ENCODE peak calls at places on chromosomes 4 and X, in six cellular contexts. One of them, this sample, is unnamed.

GRCh38 chr4:158181906-158182305 is 9.1 kb upstream of the GASK1B start:
- DNase-seq in naive thymus-derived CD4-positive, alpha-beta T cell: no peak
- DNase-seq in GM23248: no peak
- DNase-seq in body of pancreas: no peak
- DNase-seq in fibroblast of pulmonary artery: no peak
- DNase-seq in cardiac fibroblast: no peak
- DNase-seq in this sample: no peak

GRCh38 chrX:102339312-102340298 is 92.6 kb downstream of the NXF2 start:
- DNase-seq in body of pancreas: no peak
- DNase-seq in naive thymus-derived CD4-positive, alpha-beta T cell: no peak
- DNase-seq in fibroblast of pulmonary artery: no peak
- DNase-seq in GM23248: peak; percentile 4
- DNase-seq in cardiac fibroblast: no peak
- DNase-seq in this sample: no peak

GRCh38 chrX:153603131-153603656 is 4.3 kb upstream of the CCNQ start:
- DNase-seq in naive thymus-derived CD4-positive, alpha-beta T cell: no peak
- DNase-seq in fibroblast of pulmonary artery: no peak
- DNase-seq in body of pancreas: no peak
- DNase-seq in GM23248: no peak
- DNase-seq in cardiac fibroblast: no peak
- DNase-seq in this sample: no peak

GRCh38 chr4:134201216-134202098 is at the start of gene PABPC4L:
- DNase-seq in GM23248: peak; percentile 38
- DNase-seq in naive thymus-derived CD4-positive, alpha-beta T cell: no peak
- DNase-seq in fibroblast of pulmonary artery: peak; percentile 75
- DNase-seq in body of pancreas: peak; percentile 22
- DNase-seq in cardiac fibroblast: peak; percentile 20
- DNase-seq in this sample: peak; percentile 64

GRCh38 chr4:181181331-181181730 is 1061.9 kb upstream of the TENM3 start:
- DNase-seq in body of pancreas: no peak
- DNase-seq in fibroblast of pulmonary artery: no peak
- DNase-seq in cardiac fibroblast: no peak
- DNase-seq in GM23248: peak; percentile 0
- DNase-seq in naive thymus-derived CD4-positive, alpha-beta T cell: no peak
- DNase-seq in this sample: no peak

GRCh38 chr4:37279121-37279520 is 34.6 kb downstream of the NWD2 start:
- DNase-seq in cardiac fibroblast: no peak
- DNase-seq in body of pancreas: no peak
- DNase-seq in naive thymus-derived CD4-positive, alpha-beta T cell: no peak
- DNase-seq in fibroblast of pulmonary artery: no peak
- DNase-seq in GM23248: no peak
- DNase-seq in this sample: no peak

GRCh38 chrX:52509916-52510315 is 6.9 kb downstream of the XAGE1B start:
- DNase-seq in body of pancreas: no peak
- DNase-seq in cardiac fibroblast: no peak
- DNase-seq in GM23248: no peak
- DNase-seq in naive thymus-derived CD4-positive, alpha-beta T cell: no peak
- DNase-seq in fibroblast of pulmonary artery: no peak
- DNase-seq in this sample: no peak

GRCh38 chr4:125704726-125705125 is 390.0 kb downstream of the FAT4 start:
- DNase-seq in cardiac fibroblast: peak; percentile 80
- DNase-seq in body of pancreas: no peak
- DNase-seq in GM23248: peak; percentile 37
- DNase-seq in naive thymus-derived CD4-positive, alpha-beta T cell: no peak
- DNase-seq in fibroblast of pulmonary artery: peak; percentile 41
- DNase-seq in this sample: peak; percentile 29

GRCh38 chr4:142194905-142195304 is 558.5 kb downstream of the IL15 start:
- DNase-seq in GM23248: peak; percentile 59
- DNase-seq in body of pancreas: no peak
- DNase-seq in fibroblast of pulmonary artery: no peak
- DNase-seq in naive thymus-derived CD4-positive, alpha-beta T cell: no peak
- DNase-seq in cardiac fibroblast: peak; percentile 44
- DNase-seq in this sample: peak; percentile 32

GRCh38 chrX:116289592-116289991 is 119.0 kb downstream of the AGTR2 start:
- DNase-seq in cardiac fibroblast: no peak
- DNase-seq in naive thymus-derived CD4-positive, alpha-beta T cell: no peak
- DNase-seq in fibroblast of pulmonary artery: no peak
- DNase-seq in body of pancreas: no peak
- DNase-seq in GM23248: no peak
- DNase-seq in this sample: no peak

GRCh38 chr4:150664935-150665334 is 83.0 kb downstream of the MAB21L2 start:
- DNase-seq in fibroblast of pulmonary artery: peak; percentile 56
- DNase-seq in body of pancreas: no peak
- DNase-seq in naive thymus-derived CD4-positive, alpha-beta T cell: no peak
- DNase-seq in GM23248: peak; percentile 14
- DNase-seq in cardiac fibroblast: peak; percentile 66
- DNase-seq in this sample: no peak

GRCh38 chr4:185640809-185641675 is 105.7 kb upstream of the PDLIM3 start:
- DNase-seq in body of pancreas: peak; percentile 36
- DNase-seq in GM23248: peak; percentile 86
- DNase-seq in naive thymus-derived CD4-positive, alpha-beta T cell: peak; percentile 2
- DNase-seq in fibroblast of pulmonary artery: peak; percentile 91
- DNase-seq in cardiac fibroblast: peak; percentile 89
- DNase-seq in this sample: peak; percentile 80

GRCh38 chr4:107548211-107548905 is 171.7 kb downstream of the PAPSS1 start:
- DNase-seq in cardiac fibroblast: peak; percentile 34
- DNase-seq in naive thymus-derived CD4-positive, alpha-beta T cell: no peak
- DNase-seq in GM23248: no peak
- DNase-seq in body of pancreas: no peak
- DNase-seq in fibroblast of pulmonary artery: peak; percentile 64
- DNase-seq in this sample: no peak

GRCh38 chr4:22595684-22596083 is 79.8 kb upstream of the ADGRA3 start:
- DNase-seq in GM23248: no peak
- DNase-seq in body of pancreas: no peak
- DNase-seq in cardiac fibroblast: no peak
- DNase-seq in naive thymus-derived CD4-positive, alpha-beta T cell: no peak
- DNase-seq in fibroblast of pulmonary artery: peak; percentile 1
- DNase-seq in this sample: no peak

GRCh38 chrX:30822068-30822671 is 66.9 kb downstream of the TAB3 start:
- DNase-seq in body of pancreas: no peak
- DNase-seq in GM23248: peak; percentile 4
- DNase-seq in fibroblast of pulmonary artery: peak; percentile 9
- DNase-seq in naive thymus-derived CD4-positive, alpha-beta T cell: no peak
- DNase-seq in cardiac fibroblast: peak; percentile 15
- DNase-seq in this sample: no peak

GRCh38 chrX:123797543-123798447 is 62.1 kb upstream of the XIAP start:
- DNase-seq in naive thymus-derived CD4-positive, alpha-beta T cell: no peak
- DNase-seq in fibroblast of pulmonary artery: no peak
- DNase-seq in body of pancreas: no peak
- DNase-seq in GM23248: no peak
- DNase-seq in cardiac fibroblast: peak; percentile 11
- DNase-seq in this sample: no peak

GRCh38 chr4:3107271-3108185 is 33.0 kb downstream of the HTT start:
- DNase-seq in naive thymus-derived CD4-positive, alpha-beta T cell: no peak
- DNase-seq in fibroblast of pulmonary artery: peak; percentile 18
- DNase-seq in GM23248: peak; percentile 49
- DNase-seq in body of pancreas: peak; percentile 35
- DNase-seq in cardiac fibroblast: peak; percentile 51
- DNase-seq in this sample: no peak

DNA sequence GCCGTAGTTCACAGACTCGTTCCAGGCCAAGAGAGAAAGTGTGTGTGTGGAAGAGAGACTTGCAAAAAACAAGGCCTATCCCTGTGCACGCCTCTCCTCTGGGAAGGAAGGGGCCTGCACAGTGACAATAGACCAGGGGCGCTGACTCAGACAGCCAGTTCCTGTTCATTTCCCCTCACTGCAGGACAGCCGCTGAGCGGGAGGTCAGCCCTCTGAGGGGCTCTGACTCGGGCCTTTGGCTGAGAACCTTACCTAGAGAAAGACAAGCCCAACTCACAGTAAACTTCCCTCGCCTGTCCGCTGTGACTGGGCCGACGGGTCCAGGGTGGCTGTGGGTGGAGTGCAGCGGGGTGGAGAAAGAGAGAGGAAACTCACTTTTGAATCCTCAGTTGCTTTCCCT is 52.1 kb downstream of the RTL5 start:
- DNase-seq in naive thymus-derived CD4-positive, alpha-beta T cell: no peak
- DNase-seq in fibroblast of pulmonary artery: peak; percentile 44
- DNase-seq in body of pancreas: peak; percentile 15
- DNase-seq in cardiac fibroblast: peak; percentile 14
- DNase-seq in GM23248: no peak
- DNase-seq in this sample: no peak
- H3K4me3 ChIP-seq in naive thymus-derived CD4-positive, alpha-beta T cell: no peak overlapping the region
- H3K4me3 ChIP-seq in fibroblast of pulmonary artery: no peak overlapping the region
- H3K4me3 ChIP-seq in body of pancreas: no peak overlapping the region
- H3K4me3 ChIP-seq in cardiac fibroblast: no peak overlapping the region
- H3K4me3 ChIP-seq in GM23248: no peak overlapping the region
- H3K4me3 ChIP-seq in this sample: no peak overlapping the region

GRCh38 chrX:329291-329910 is 10.8 kb upstream of the GTPBP6 start:
- DNase-seq in naive thymus-derived CD4-positive, alpha-beta T cell: no peak
- DNase-seq in fibroblast of pulmonary artery: no peak
- DNase-seq in body of pancreas: no peak
- DNase-seq in GM23248: no peak
- DNase-seq in cardiac fibroblast: no peak
- DNase-seq in this sample: no peak

GRCh38 chrX:331772-332495 is 13.3 kb upstream of the GTPBP6 start:
- DNase-seq in GM23248: no peak
- DNase-seq in body of pancreas: no peak
- DNase-seq in naive thymus-derived CD4-positive, alpha-beta T cell: no peak
- DNase-seq in cardiac fibroblast: no peak
- DNase-seq in fibroblast of pulmonary artery: no peak
- DNase-seq in this sample: no peak

GRCh38 chrX:331145-331771 is 12.7 kb upstream of the GTPBP6 start:
- DNase-seq in GM23248: peak; percentile 78
- DNase-seq in naive thymus-derived CD4-positive, alpha-beta T cell: peak; percentile 20
- DNase-seq in body of pancreas: no peak
- DNase-seq in cardiac fibroblast: peak; percentile 60
- DNase-seq in fibroblast of pulmonary artery: peak; percentile 38
- DNase-seq in this sample: no peak

GRCh38 chrX:332496-332860 is 13.9 kb upstream of the GTPBP6 start:
- DNase-seq in fibroblast of pulmonary artery: no peak
- DNase-seq in body of pancreas: no peak
- DNase-seq in cardiac fibroblast: no peak
- DNase-seq in GM23248: no peak
- DNase-seq in naive thymus-derived CD4-positive, alpha-beta T cell: no peak
- DNase-seq in this sample: no peak

DNA sequence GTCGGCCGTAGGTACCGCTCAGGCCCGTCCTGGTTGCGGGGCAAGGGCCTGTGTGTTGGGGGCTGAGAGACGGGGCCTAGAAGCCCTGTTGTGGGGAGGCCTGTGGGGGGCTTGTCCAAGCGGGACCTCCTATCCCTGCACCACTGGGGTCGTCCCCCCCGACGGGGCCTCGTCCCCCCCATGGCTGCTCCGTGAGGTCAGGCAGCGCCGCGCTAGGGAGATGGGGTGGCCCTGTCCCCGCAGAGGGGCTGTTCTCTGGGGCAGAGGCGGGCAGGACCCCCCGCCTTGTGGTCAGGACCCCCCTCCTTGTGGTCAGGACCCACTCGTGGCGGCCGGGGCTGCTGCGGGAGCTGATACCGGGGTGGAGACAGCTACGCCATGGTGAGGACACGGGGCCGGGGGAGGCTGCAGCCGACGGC is 12.1 kb upstream of the GTPBP6 start:
- DNase-seq in naive thymus-derived CD4-positive, alpha-beta T cell: no peak
- DNase-seq in fibroblast of pulmonary artery: no peak
- DNase-seq in body of pancreas: no peak
- DNase-seq in GM23248: no peak
- DNase-seq in cardiac fibroblast: no peak
- DNase-seq in this sample: no peak
- H3K4me3 ChIP-seq in naive thymus-derived CD4-positive, alpha-beta T cell: peak overlapping the region; percentile 39
- H3K4me3 ChIP-seq in fibroblast of pulmonary artery: no peak overlapping the region
- H3K4me3 ChIP-seq in body of pancreas: no peak overlapping the region
- H3K4me3 ChIP-seq in GM23248: no peak overlapping the region
- H3K4me3 ChIP-seq in cardiac fibroblast: no peak overlapping the region
- H3K4me3 ChIP-seq in this sample: no peak overlapping the region

DNA sequence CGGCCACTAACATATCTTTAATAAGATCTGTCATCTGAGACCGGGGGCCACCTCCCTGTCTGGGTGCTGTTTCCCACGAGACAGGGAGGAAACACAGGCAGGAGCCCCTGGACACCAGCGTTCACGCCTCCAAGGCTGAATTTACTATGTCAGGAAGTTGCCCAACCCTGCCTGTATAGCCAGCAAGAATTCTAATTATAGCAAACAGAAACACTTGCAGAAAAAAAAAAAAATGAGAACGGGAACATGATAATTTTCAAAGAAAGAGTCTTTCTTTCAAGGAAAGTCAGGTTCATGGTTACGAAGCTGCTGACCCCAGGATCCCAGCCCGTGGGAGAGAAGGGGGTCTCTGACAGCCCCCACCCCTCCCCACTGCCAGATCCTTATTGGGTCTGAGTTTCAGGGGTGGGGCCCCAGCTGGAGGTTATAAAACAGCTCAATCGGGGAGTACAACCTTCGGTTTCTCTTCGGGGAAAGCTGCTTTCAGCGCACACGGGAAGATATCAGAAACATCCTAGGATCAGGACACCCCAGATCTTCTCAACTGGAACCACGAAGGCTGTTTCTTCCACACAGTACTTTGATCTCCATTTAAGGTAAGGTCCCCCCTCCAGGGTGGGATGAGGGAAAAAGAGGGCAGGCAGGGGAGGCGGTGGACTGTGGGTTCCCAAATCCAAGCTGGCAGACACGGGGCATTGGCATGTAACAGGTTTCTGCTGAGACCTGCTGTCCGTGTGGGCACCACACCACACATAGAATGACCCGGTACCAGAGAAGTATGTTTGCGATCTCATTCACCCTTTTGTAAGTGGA is at the start of gene IL3RA:
- DNase-seq in GM23248: peak; percentile 23
- DNase-seq in cardiac fibroblast: peak; percentile 40
- DNase-seq in body of pancreas: peak; percentile 74
- DNase-seq in fibroblast of pulmonary artery: peak; percentile 29
- DNase-seq in naive thymus-derived CD4-positive, alpha-beta T cell: peak; percentile 7
- DNase-seq in this sample: no peak
- H3K4me3 ChIP-seq in GM23248: peak within 1 kb of the TSS; percentile 43
- H3K4me3 ChIP-seq in cardiac fibroblast: peak within 1 kb of the TSS; percentile 21
- H3K4me3 ChIP-seq in body of pancreas: no peak within 1 kb of the TSS
- H3K4me3 ChIP-seq in fibroblast of pulmonary artery: no peak within 1 kb of the TSS
- H3K4me3 ChIP-seq in naive thymus-derived CD4-positive, alpha-beta T cell: peak within 1 kb of the TSS; percentile 38
- H3K4me3 ChIP-seq in this sample: no peak within 1 kb of the TSS

GRCh38 chr4:40193018-40193571 is 3.7 kb upstream of the RHOH start:
- DNase-seq in GM23248: no peak
- DNase-seq in body of pancreas: no peak
- DNase-seq in naive thymus-derived CD4-positive, alpha-beta T cell: peak; percentile 60
- DNase-seq in cardiac fibroblast: no peak
- DNase-seq in fibroblast of pulmonary artery: no peak
- DNase-seq in this sample: no peak
- H3K4me3 ChIP-seq in GM23248: no peak overlapping the region
- H3K4me3 ChIP-seq in body of pancreas: no peak overlapping the region
- H3K4me3 ChIP-seq in naive thymus-derived CD4-positive, alpha-beta T cell: peak overlapping the region; percentile 61
- H3K4me3 ChIP-seq in cardiac fibroblast: no peak overlapping the region
- H3K4me3 ChIP-seq in fibroblast of pulmonary artery: no peak overlapping the region
- H3K4me3 ChIP-seq in this sample: no peak overlapping the region

DNA sequence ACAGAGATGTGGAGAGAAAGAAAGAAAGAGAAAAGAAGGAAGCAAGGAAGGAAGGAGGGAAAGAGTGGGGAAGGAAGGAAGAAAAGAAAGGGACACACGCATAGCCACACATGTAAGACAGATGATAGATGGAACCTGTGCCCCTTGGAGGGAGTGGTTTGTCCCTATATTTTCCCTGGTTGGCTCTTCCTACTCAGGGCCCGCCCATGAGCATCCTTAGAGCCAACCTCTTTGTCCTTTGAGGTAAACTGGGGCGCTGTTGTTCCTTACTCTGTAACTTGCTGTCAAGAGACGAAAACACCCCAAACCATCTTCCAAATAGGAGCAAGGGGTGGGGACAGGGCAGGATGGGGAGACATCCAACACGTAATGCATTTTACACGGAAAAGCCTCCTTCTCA is 220.9 kb downstream of the MAML3 start:
- DNase-seq in naive thymus-derived CD4-positive, alpha-beta T cell: no peak
- DNase-seq in cardiac fibroblast: no peak
- DNase-seq in body of pancreas: no peak
- DNase-seq in fibroblast of pulmonary artery: no peak
- DNase-seq in GM23248: no peak
- DNase-seq in this sample: no peak
- H3K4me3 ChIP-seq in naive thymus-derived CD4-positive, alpha-beta T cell: no peak overlapping the region
- H3K4me3 ChIP-seq in cardiac fibroblast: no peak overlapping the region
- H3K4me3 ChIP-seq in body of pancreas: no peak overlapping the region
- H3K4me3 ChIP-seq in fibroblast of pulmonary artery: no peak overlapping the region
- H3K4me3 ChIP-seq in GM23248: no peak overlapping the region
- H3K4me3 ChIP-seq in this sample: no peak overlapping the region

This sample was measured in astrocyte of the cerebellum.